ENCODE peak calls at places on chromosomes 12 and 14, in five cellular contexts. One of them, this sample, is unnamed. For H3K9me3, the result is how much of the 10 kb centered on the place peaks cover.

GRCh38 chr14:70731447-70732239 is 77.7 kb downstream of the MAP3K9 start:
- DNase-seq in CD8-positive, alpha-beta T cell: no peak
- DNase-seq in transverse colon: no peak
- DNase-seq in pancreas: no peak
- DNase-seq in CD4-positive, CD25-positive, alpha-beta regulatory T cell: no peak
- DNase-seq in this sample: no peak

GRCh38 chr14:33432407-33433023 is 493.8 kb downstream of the NPAS3 start:
- DNase-seq in CD8-positive, alpha-beta T cell: no peak
- DNase-seq in transverse colon: peak
- DNase-seq in pancreas: no peak
- DNase-seq in CD4-positive, CD25-positive, alpha-beta regulatory T cell: peak
- DNase-seq in this sample: no peak

GRCh38 chr12:114355389-114356088 is 50.4 kb downstream of the TBX5 start:
- DNase-seq in CD8-positive, alpha-beta T cell: no peak
- DNase-seq in transverse colon: no peak
- DNase-seq in pancreas: peak
- DNase-seq in CD4-positive, CD25-positive, alpha-beta regulatory T cell: no peak
- DNase-seq in this sample: no peak

GRCh38 chr12:10851243-10851858 is 2.1 kb upstream of the PRR4 start:
- DNase-seq in CD8-positive, alpha-beta T cell: no peak
- DNase-seq in transverse colon: no peak
- DNase-seq in pancreas: no peak
- DNase-seq in CD4-positive, CD25-positive, alpha-beta regulatory T cell: no peak
- DNase-seq in this sample: no peak

GRCh38 chr14:36521598-36522345 is 1.7 kb upstream of the NKX2-1 start:
- DNase-seq in CD8-positive, alpha-beta T cell: no peak
- DNase-seq in transverse colon: no peak
- DNase-seq in pancreas: no peak
- DNase-seq in CD4-positive, CD25-positive, alpha-beta regulatory T cell: no peak
- DNase-seq in this sample: no peak

GRCh38 chr12:100545092-100545491 is 28.4 kb upstream of the GAS2L3 start:
- DNase-seq in CD8-positive, alpha-beta T cell: no peak
- DNase-seq in transverse colon: no peak
- DNase-seq in pancreas: no peak
- DNase-seq in CD4-positive, CD25-positive, alpha-beta regulatory T cell: no peak
- DNase-seq in this sample: no peak

GRCh38 chr12:128025856-128026255 is 241.1 kb upstream of the TMEM132C start:
- DNase-seq in CD8-positive, alpha-beta T cell: no peak
- DNase-seq in transverse colon: peak
- DNase-seq in pancreas: no peak
- DNase-seq in CD4-positive, CD25-positive, alpha-beta regulatory T cell: no peak
- DNase-seq in this sample: no peak

GRCh38 chr12:99558113-99558512 is 89.4 kb upstream of the GARIN6 start:
- DNase-seq in CD8-positive, alpha-beta T cell: no peak
- DNase-seq in transverse colon: no peak
- DNase-seq in pancreas: peak
- DNase-seq in CD4-positive, CD25-positive, alpha-beta regulatory T cell: no peak
- DNase-seq in this sample: peak

GRCh38 chr12:70443274-70443673 is 77.2 kb downstream of the KCNMB4 start:
- DNase-seq in CD8-positive, alpha-beta T cell: no peak
- DNase-seq in transverse colon: no peak
- DNase-seq in pancreas: no peak
- DNase-seq in CD4-positive, CD25-positive, alpha-beta regulatory T cell: no peak
- DNase-seq in this sample: no peak

GRCh38 chr14:77311217-77311616 is 9.5 kb downstream of the POMT2 start:
- DNase-seq in CD8-positive, alpha-beta T cell: no peak
- DNase-seq in transverse colon: no peak
- DNase-seq in pancreas: no peak
- DNase-seq in CD4-positive, CD25-positive, alpha-beta regulatory T cell: no peak
- DNase-seq in this sample: no peak

GRCh38 chr14:42437809-42438208 is 831.1 kb downstream of the LRFN5 start:
- DNase-seq in CD8-positive, alpha-beta T cell: no peak
- DNase-seq in transverse colon: no peak
- DNase-seq in pancreas: no peak
- DNase-seq in CD4-positive, CD25-positive, alpha-beta regulatory T cell: no peak
- DNase-seq in this sample: no peak

GRCh38 chr14:22822017-22822618 is 6.9 kb upstream of the SLC7A7 start:
- DNase-seq in CD8-positive, alpha-beta T cell: no peak
- DNase-seq in transverse colon: no peak
- DNase-seq in pancreas: peak
- DNase-seq in CD4-positive, CD25-positive, alpha-beta regulatory T cell: no peak
- DNase-seq in this sample: no peak

GRCh38 chr14:82657186-82657675 is 1123.6 kb upstream of the SEL1L start:
- DNase-seq in CD8-positive, alpha-beta T cell: no peak
- DNase-seq in transverse colon: no peak
- DNase-seq in pancreas: no peak
- DNase-seq in CD4-positive, CD25-positive, alpha-beta regulatory T cell: no peak
- DNase-seq in this sample: no peak

GRCh38 chr12:104377507-104377812 is 73.9 kb downstream of the EID3 start:
- DNase-seq in CD8-positive, alpha-beta T cell: no peak
- DNase-seq in transverse colon: no peak
- DNase-seq in pancreas: no peak
- DNase-seq in CD4-positive, CD25-positive, alpha-beta regulatory T cell: no peak
- DNase-seq in this sample: no peak

GRCh38 chr12:74899031-74899829 is 310.4 kb downstream of the KCNC2 start:
- DNase-seq in CD8-positive, alpha-beta T cell: no peak
- DNase-seq in transverse colon: no peak
- DNase-seq in pancreas: no peak
- DNase-seq in CD4-positive, CD25-positive, alpha-beta regulatory T cell: no peak
- DNase-seq in this sample: no peak

GRCh38 chr14:42141328-42141727 is 534.7 kb downstream of the LRFN5 start:
- DNase-seq in CD8-positive, alpha-beta T cell: no peak
- DNase-seq in transverse colon: no peak
- DNase-seq in pancreas: no peak
- DNase-seq in CD4-positive, CD25-positive, alpha-beta regulatory T cell: no peak
- DNase-seq in this sample: no peak

GRCh38 chr12:76878045-76878898 is 547 bp downstream of the CSRP2 start:
- DNase-seq in CD8-positive, alpha-beta T cell: peak
- DNase-seq in transverse colon: no peak
- DNase-seq in pancreas: peak
- DNase-seq in CD4-positive, CD25-positive, alpha-beta regulatory T cell: peak
- DNase-seq in this sample: peak

GRCh38 chr12:48863296-48863695 is 2.4 kb downstream of the RND1 start:
- DNase-seq in CD8-positive, alpha-beta T cell: no peak
- DNase-seq in transverse colon: no peak
- DNase-seq in pancreas: no peak
- DNase-seq in CD4-positive, CD25-positive, alpha-beta regulatory T cell: no peak
- DNase-seq in this sample: no peak

GRCh38 chr12:100174506-100174905 is 26.1 kb upstream of the ACTR6 start:
- DNase-seq in CD8-positive, alpha-beta T cell: no peak
- DNase-seq in transverse colon: no peak
- DNase-seq in pancreas: no peak
- DNase-seq in CD4-positive, CD25-positive, alpha-beta regulatory T cell: no peak
- DNase-seq in this sample: no peak

GRCh38 chr12:13116259-13116658 is 12.8 kb upstream of the GSG1 start:
- DNase-seq in CD8-positive, alpha-beta T cell: no peak
- DNase-seq in transverse colon: no peak
- DNase-seq in pancreas: no peak
- DNase-seq in CD4-positive, CD25-positive, alpha-beta regulatory T cell: no peak
- DNase-seq in this sample: no peak

GRCh38 chr12:7144414-7145120 is 14.4 kb downstream of the CLSTN3 start:
- DNase-seq in CD8-positive, alpha-beta T cell: no peak
- DNase-seq in transverse colon: no peak
- DNase-seq in pancreas: no peak
- DNase-seq in CD4-positive, CD25-positive, alpha-beta regulatory T cell: peak
- DNase-seq in this sample: peak

GRCh38 chr14:73289729-73290128 is 52.4 kb downstream of the PAPLN start:
- DNase-seq in CD8-positive, alpha-beta T cell: no peak
- DNase-seq in transverse colon: no peak
- DNase-seq in pancreas: no peak
- DNase-seq in CD4-positive, CD25-positive, alpha-beta regulatory T cell: no peak
- DNase-seq in this sample: no peak

GRCh38 chr12:130375296-130375695 is 37.6 kb downstream of the PIWIL1 start:
- DNase-seq in CD8-positive, alpha-beta T cell: no peak
- DNase-seq in transverse colon: no peak
- DNase-seq in pancreas: no peak
- DNase-seq in CD4-positive, CD25-positive, alpha-beta regulatory T cell: no peak
- DNase-seq in this sample: no peak

GRCh38 chr14:49549881-49550280 is 36.3 kb downstream of the RPS29 start:
- DNase-seq in CD8-positive, alpha-beta T cell: no peak
- DNase-seq in transverse colon: no peak
- DNase-seq in pancreas: no peak
- DNase-seq in CD4-positive, CD25-positive, alpha-beta regulatory T cell: no peak
- DNase-seq in this sample: no peak

GRCh38 chr12:51954465-51955361 is 3.2 kb downstream of the ACVR1B start:
- DNase-seq in CD8-positive, alpha-beta T cell: no peak
- DNase-seq in transverse colon: peak
- DNase-seq in pancreas: no peak
- DNase-seq in CD4-positive, CD25-positive, alpha-beta regulatory T cell: no peak
- DNase-seq in this sample: no peak

GRCh38 chr12:76003263-76003640 is 28.3 kb downstream of the PHLDA1 start:
- DNase-seq in CD8-positive, alpha-beta T cell: no peak
- DNase-seq in transverse colon: no peak
- DNase-seq in pancreas: no peak
- DNase-seq in CD4-positive, CD25-positive, alpha-beta regulatory T cell: no peak
- DNase-seq in this sample: no peak

GRCh38 chr12:43291516-43291915 is 260.5 kb downstream of the ADAMTS20 start:
- DNase-seq in CD8-positive, alpha-beta T cell: no peak
- DNase-seq in transverse colon: no peak
- DNase-seq in pancreas: no peak
- DNase-seq in CD4-positive, CD25-positive, alpha-beta regulatory T cell: no peak
- DNase-seq in this sample: no peak

GRCh38 chr12:98883231-98883630 is 238.1 kb downstream of the APAF1 start:
- DNase-seq in CD8-positive, alpha-beta T cell: no peak
- DNase-seq in transverse colon: no peak
- DNase-seq in pancreas: no peak
- DNase-seq in CD4-positive, CD25-positive, alpha-beta regulatory T cell: no peak
- DNase-seq in this sample: no peak

GRCh38 chr12:106645465-106646330 is 62.9 kb downstream of the RFX4 start:
- DNase-seq in CD8-positive, alpha-beta T cell: no peak
- DNase-seq in transverse colon: no peak
- DNase-seq in pancreas: no peak
- DNase-seq in CD4-positive, CD25-positive, alpha-beta regulatory T cell: no peak
- DNase-seq in this sample: no peak

GRCh38 chr12:49642370-49642802 is 19.0 kb downstream of the PRPF40B start:
- DNase-seq in CD8-positive, alpha-beta T cell: no peak
- DNase-seq in transverse colon: no peak
- DNase-seq in pancreas: no peak
- DNase-seq in CD4-positive, CD25-positive, alpha-beta regulatory T cell: no peak
- DNase-seq in this sample: no peak

GRCh38 chr12:42119085-42119633 is 25.5 kb downstream of the GXYLT1 start:
- DNase-seq in CD8-positive, alpha-beta T cell: no peak
- DNase-seq in transverse colon: no peak
- DNase-seq in pancreas: no peak
- DNase-seq in CD4-positive, CD25-positive, alpha-beta regulatory T cell: peak
- DNase-seq in this sample: no peak

GRCh38 chr14:76810953-76811400 is 1.7 kb downstream of the ANGEL1 start:
- DNase-seq in CD8-positive, alpha-beta T cell: peak
- DNase-seq in transverse colon: peak
- DNase-seq in pancreas: no peak
- DNase-seq in CD4-positive, CD25-positive, alpha-beta regulatory T cell: peak
- DNase-seq in this sample: peak

DNA sequence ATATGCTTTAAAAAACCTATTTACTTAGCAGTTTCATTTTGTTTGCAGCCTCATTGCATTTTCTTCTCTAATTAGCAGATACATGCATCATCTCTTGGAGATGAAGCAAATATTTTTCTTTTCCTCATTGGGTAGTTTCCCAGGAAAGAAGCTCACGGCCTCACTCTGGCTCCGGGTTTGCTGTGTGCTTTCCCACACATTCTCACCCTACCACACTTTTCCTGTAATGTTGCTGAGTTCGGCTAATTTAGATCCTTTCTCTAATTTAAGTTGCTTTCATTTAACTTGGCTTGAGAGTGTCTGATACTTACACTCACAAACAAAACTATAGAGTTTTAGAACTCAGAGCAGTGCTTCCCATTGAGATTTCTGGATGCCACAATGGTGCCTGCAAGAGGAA is 928.2 kb downstream of the NRXN3 start:
- DNase-seq in CD8-positive, alpha-beta T cell: no peak
- DNase-seq in transverse colon: no peak
- DNase-seq in pancreas: no peak
- DNase-seq in CD4-positive, CD25-positive, alpha-beta regulatory T cell: no peak
- DNase-seq in this sample: no peak
- H3K9me3 ChIP-seq in CD8-positive, alpha-beta T cell: under half
- H3K9me3 ChIP-seq in transverse colon: under half
- H3K9me3 ChIP-seq in pancreas: under half
- H3K9me3 ChIP-seq in CD4-positive, CD25-positive, alpha-beta regulatory T cell: under half
- H3K9me3 ChIP-seq in this sample: under half

GRCh38 chr12:110270125-110270962 is 10.7 kb upstream of the ATP2A2 start:
- DNase-seq in CD8-positive, alpha-beta T cell: no peak
- DNase-seq in transverse colon: no peak
- DNase-seq in pancreas: no peak
- DNase-seq in CD4-positive, CD25-positive, alpha-beta regulatory T cell: no peak
- DNase-seq in this sample: no peak

GRCh38 chr12:110266980-110267620 is 13.9 kb upstream of the ATP2A2 start:
- DNase-seq in CD8-positive, alpha-beta T cell: no peak
- DNase-seq in transverse colon: no peak
- DNase-seq in pancreas: no peak
- DNase-seq in CD4-positive, CD25-positive, alpha-beta regulatory T cell: no peak
- DNase-seq in this sample: no peak

GRCh38 chr12:110271015-110271414 is 10.0 kb upstream of the ATP2A2 start:
- DNase-seq in CD8-positive, alpha-beta T cell: no peak
- DNase-seq in transverse colon: no peak
- DNase-seq in pancreas: no peak
- DNase-seq in CD4-positive, CD25-positive, alpha-beta regulatory T cell: no peak
- DNase-seq in this sample: no peak

GRCh38 chr12:110266381-110266909 is 14.6 kb upstream of the ATP2A2 start:
- DNase-seq in CD8-positive, alpha-beta T cell: no peak
- DNase-seq in transverse colon: no peak
- DNase-seq in pancreas: no peak
- DNase-seq in CD4-positive, CD25-positive, alpha-beta regulatory T cell: no peak
- DNase-seq in this sample: no peak

GRCh38 chr12:110269622-110270124 is 11.4 kb upstream of the ATP2A2 start:
- DNase-seq in CD8-positive, alpha-beta T cell: no peak
- DNase-seq in transverse colon: no peak
- DNase-seq in pancreas: no peak
- DNase-seq in CD4-positive, CD25-positive, alpha-beta regulatory T cell: no peak
- DNase-seq in this sample: no peak
- H3K27ac ChIP-seq in CD8-positive, alpha-beta T cell: no peak
- H3K27ac ChIP-seq in transverse colon: peak
- H3K27ac ChIP-seq in pancreas: no peak
- H3K27ac ChIP-seq in CD4-positive, CD25-positive, alpha-beta regulatory T cell: no peak
- H3K27ac ChIP-seq in this sample: no peak

GRCh38 chr14:106619618-106620017 is 1093.2 kb downstream of the TMEM121 start:
- DNase-seq in CD8-positive, alpha-beta T cell: no peak
- DNase-seq in transverse colon: no peak
- DNase-seq in pancreas: no peak
- DNase-seq in CD4-positive, CD25-positive, alpha-beta regulatory T cell: no peak
- DNase-seq in this sample: no peak

GRCh38 chr14:106622200-106622745 is 1095.9 kb downstream of the TMEM121 start:
- DNase-seq in CD8-positive, alpha-beta T cell: peak
- DNase-seq in transverse colon: peak
- DNase-seq in pancreas: no peak
- DNase-seq in CD4-positive, CD25-positive, alpha-beta regulatory T cell: peak
- DNase-seq in this sample: no peak

GRCh38 chr14:106620368-106620767 is 1094.0 kb downstream of the TMEM121 start:
- DNase-seq in CD8-positive, alpha-beta T cell: no peak
- DNase-seq in transverse colon: no peak
- DNase-seq in pancreas: no peak
- DNase-seq in CD4-positive, CD25-positive, alpha-beta regulatory T cell: no peak
- DNase-seq in this sample: no peak

GRCh38 chr14:106625181-106625580 is 1098.8 kb downstream of the TMEM121 start:
- DNase-seq in CD8-positive, alpha-beta T cell: no peak
- DNase-seq in transverse colon: no peak
- DNase-seq in pancreas: no peak
- DNase-seq in CD4-positive, CD25-positive, alpha-beta regulatory T cell: no peak
- DNase-seq in this sample: no peak
- H3K9me3 ChIP-seq in CD8-positive, alpha-beta T cell: under half
- H3K9me3 ChIP-seq in transverse colon: under half
- H3K9me3 ChIP-seq in pancreas: under half
- H3K9me3 ChIP-seq in CD4-positive, CD25-positive, alpha-beta regulatory T cell: under half
- H3K9me3 ChIP-seq in this sample: under half

GRCh38 chr12:94678396-94678795 is 28.0 kb upstream of the TMCC3 start:
- DNase-seq in CD8-positive, alpha-beta T cell: no peak
- DNase-seq in transverse colon: no peak
- DNase-seq in pancreas: no peak
- DNase-seq in CD4-positive, CD25-positive, alpha-beta regulatory T cell: no peak
- DNase-seq in this sample: no peak
- H3K27ac ChIP-seq in CD8-positive, alpha-beta T cell: no peak
- H3K27ac ChIP-seq in transverse colon: no peak
- H3K27ac ChIP-seq in pancreas: no peak
- H3K27ac ChIP-seq in CD4-positive, CD25-positive, alpha-beta regulatory T cell: no peak
- H3K27ac ChIP-seq in this sample: no peak

This sample was measured in naive thymus-derived CD4-positive, alpha-beta T cell.